ENCODE peak calls at places on chromosome 13, in seven cellular contexts. One of them, this sample, is unnamed.
A peak's percentile ranks its signal among the peaks of the same experiment; 100 is the strongest.

GRCh38 chr13:61988810-61989209 is 573.2 kb upstream of the PCDH20 start:
- DNase-seq in mesendoderm: no peak
- DNase-seq in neuronal stem cell: no peak
- DNase-seq in H1: no peak
- DNase-seq in H9: no peak
- DNase-seq in IMR-90: no peak
- DNase-seq in mesenchymal stem cell: no peak
- DNase-seq in this sample: no peak

GRCh38 chr13:67803118-67803517 is 573.0 kb upstream of the PCDH9 start:
- DNase-seq in mesenchymal stem cell: no peak
- DNase-seq in IMR-90: no peak
- DNase-seq in neuronal stem cell: no peak
- DNase-seq in H9: no peak
- DNase-seq in mesendoderm: no peak
- DNase-seq in H1: no peak
- DNase-seq in this sample: no peak

GRCh38 chr13:22271963-22272362 is 601.1 kb downstream of the FGF9 start:
- DNase-seq in H9: no peak
- DNase-seq in mesenchymal stem cell: no peak
- DNase-seq in H1: no peak
- DNase-seq in neuronal stem cell: no peak
- DNase-seq in mesendoderm: no peak
- DNase-seq in IMR-90: no peak
- DNase-seq in this sample: no peak

GRCh38 chr13:29594710-29595379 is 643 bp downstream of the SLC7A1 start:
- DNase-seq in mesenchymal stem cell: peak; percentile 74
- DNase-seq in H9: no peak
- DNase-seq in mesendoderm: peak; percentile 33
- DNase-seq in H1: no peak
- DNase-seq in neuronal stem cell: peak; percentile 29
- DNase-seq in IMR-90: peak; percentile 59
- DNase-seq in this sample: peak; percentile 83

GRCh38 chr13:78881054-78881453 is 222.1 kb upstream of the OBI1 start:
- DNase-seq in neuronal stem cell: no peak
- DNase-seq in H9: no peak
- DNase-seq in H1: no peak
- DNase-seq in mesendoderm: peak; percentile 86
- DNase-seq in IMR-90: no peak
- DNase-seq in mesenchymal stem cell: no peak
- DNase-seq in this sample: no peak

GRCh38 chr13:84400711-84401110 is 518.4 kb upstream of the SLITRK1 start:
- DNase-seq in mesenchymal stem cell: peak; percentile 18
- DNase-seq in neuronal stem cell: no peak
- DNase-seq in mesendoderm: no peak
- DNase-seq in H1: no peak
- DNase-seq in IMR-90: peak; percentile 82
- DNase-seq in H9: no peak
- DNase-seq in this sample: no peak

GRCh38 chr13:43831088-43831487 is 44.3 kb upstream of the ENOX1 start:
- DNase-seq in IMR-90: peak; percentile 61
- DNase-seq in H9: no peak
- DNase-seq in mesenchymal stem cell: peak; percentile 34
- DNase-seq in mesendoderm: no peak
- DNase-seq in neuronal stem cell: no peak
- DNase-seq in H1: no peak
- DNase-seq in this sample: peak; percentile 11

GRCh38 chr13:29402168-29402621 is 193.3 kb downstream of the SLC7A1 start:
- DNase-seq in mesenchymal stem cell: peak; percentile 47
- DNase-seq in H1: no peak
- DNase-seq in IMR-90: peak; percentile 44
- DNase-seq in H9: no peak
- DNase-seq in mesendoderm: no peak
- DNase-seq in neuronal stem cell: no peak
- DNase-seq in this sample: no peak

GRCh38 chr13:38970380-38971051 is 20.1 kb downstream of the STOML3 start:
- DNase-seq in IMR-90: no peak
- DNase-seq in neuronal stem cell: no peak
- DNase-seq in mesendoderm: peak; percentile 57
- DNase-seq in H9: no peak
- DNase-seq in mesenchymal stem cell: no peak
- DNase-seq in H1: no peak
- DNase-seq in this sample: no peak

GRCh38 chr13:46961719-46962118 is 64.9 kb upstream of the HTR2A start:
- DNase-seq in H1: no peak
- DNase-seq in neuronal stem cell: no peak
- DNase-seq in mesenchymal stem cell: peak; percentile 85
- DNase-seq in IMR-90: peak; percentile 89
- DNase-seq in mesendoderm: peak; percentile 15
- DNase-seq in H9: no peak
- DNase-seq in this sample: peak; percentile 37

DNA sequence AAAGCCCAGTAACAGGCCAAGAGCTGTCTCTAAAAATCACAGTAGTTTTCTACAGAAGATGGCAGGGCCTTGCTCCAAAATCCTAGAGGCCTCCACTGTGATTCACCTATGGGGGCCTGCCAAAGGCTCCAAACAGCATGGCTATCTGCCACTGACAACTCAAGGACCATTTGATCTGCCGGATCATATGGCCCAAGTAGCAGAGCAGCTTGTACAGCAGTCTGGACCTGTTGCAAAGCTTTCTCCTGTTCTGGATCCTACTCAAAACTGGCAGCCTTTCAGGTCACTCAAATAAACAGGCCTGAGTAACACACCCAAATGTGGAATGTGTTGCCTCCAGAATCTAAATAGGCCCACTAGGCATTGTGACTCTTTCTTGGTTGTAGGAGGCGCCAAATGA is 1049.3 kb downstream of the PCDH9 start:
- DNase-seq in mesendoderm: no peak
- DNase-seq in IMR-90: no peak
- DNase-seq in neuronal stem cell: no peak
- DNase-seq in H1: no peak
- DNase-seq in mesenchymal stem cell: no peak
- DNase-seq in H9: no peak
- DNase-seq in this sample: no peak
- H3K27ac ChIP-seq in mesendoderm: no peak overlapping the region
- H3K27ac ChIP-seq in IMR-90: no peak overlapping the region
- H3K27ac ChIP-seq in neuronal stem cell: no peak overlapping the region
- H3K27ac ChIP-seq in H1: no peak overlapping the region
- H3K27ac ChIP-seq in mesenchymal stem cell: no peak overlapping the region
- H3K27ac ChIP-seq in H9: no peak overlapping the region
- H3K27ac ChIP-seq in this sample: no peak overlapping the region

GRCh38 chr13:108315273-108315672 is 45.8 kb downstream of the TNFSF13B start:
- DNase-seq in H1: no peak
- DNase-seq in neuronal stem cell: no peak
- DNase-seq in H9: no peak
- DNase-seq in mesendoderm: peak; percentile 77
- DNase-seq in mesenchymal stem cell: no peak
- DNase-seq in IMR-90: no peak
- DNase-seq in this sample: peak; percentile 23

GRCh38 chr13:108315955-108316354 is 46.4 kb downstream of the TNFSF13B start:
- DNase-seq in neuronal stem cell: no peak
- DNase-seq in H9: no peak
- DNase-seq in mesendoderm: no peak
- DNase-seq in mesenchymal stem cell: no peak
- DNase-seq in H1: no peak
- DNase-seq in IMR-90: no peak
- DNase-seq in this sample: no peak

DNA sequence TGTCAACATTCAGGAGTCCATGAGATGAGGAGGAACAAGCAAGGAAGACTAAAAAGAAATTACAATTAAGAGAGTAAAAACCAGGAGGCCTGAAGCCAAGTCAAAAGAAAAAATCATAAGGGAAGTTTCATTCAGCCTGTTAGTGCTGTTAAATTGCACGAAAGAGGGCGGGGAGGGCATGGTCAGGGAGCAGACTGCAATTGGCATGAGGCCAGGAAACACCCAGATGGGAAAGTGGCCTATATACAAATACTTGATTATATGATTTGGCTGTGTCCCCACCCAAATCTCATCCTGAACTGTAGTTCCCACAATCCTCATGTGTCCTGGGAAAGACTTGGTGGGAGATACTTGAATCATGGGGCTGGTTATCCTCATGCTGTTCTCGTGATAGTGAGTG is 43.9 kb downstream of the TNFSF13B start:
- DNase-seq in H9: no peak
- DNase-seq in IMR-90: no peak
- DNase-seq in mesenchymal stem cell: no peak
- DNase-seq in neuronal stem cell: no peak
- DNase-seq in mesendoderm: no peak
- DNase-seq in H1: no peak
- DNase-seq in this sample: no peak
- H4K8ac ChIP-seq in H9: no peak overlapping the region
- H4K8ac ChIP-seq in IMR-90: no peak overlapping the region
- H4K8ac ChIP-seq in mesenchymal stem cell: no peak overlapping the region
- H4K8ac ChIP-seq in neuronal stem cell: no peak overlapping the region
- H4K8ac ChIP-seq in mesendoderm: no peak overlapping the region
- H4K8ac ChIP-seq in H1: no peak overlapping the region
- H4K8ac ChIP-seq in this sample: no peak overlapping the region

DNA sequence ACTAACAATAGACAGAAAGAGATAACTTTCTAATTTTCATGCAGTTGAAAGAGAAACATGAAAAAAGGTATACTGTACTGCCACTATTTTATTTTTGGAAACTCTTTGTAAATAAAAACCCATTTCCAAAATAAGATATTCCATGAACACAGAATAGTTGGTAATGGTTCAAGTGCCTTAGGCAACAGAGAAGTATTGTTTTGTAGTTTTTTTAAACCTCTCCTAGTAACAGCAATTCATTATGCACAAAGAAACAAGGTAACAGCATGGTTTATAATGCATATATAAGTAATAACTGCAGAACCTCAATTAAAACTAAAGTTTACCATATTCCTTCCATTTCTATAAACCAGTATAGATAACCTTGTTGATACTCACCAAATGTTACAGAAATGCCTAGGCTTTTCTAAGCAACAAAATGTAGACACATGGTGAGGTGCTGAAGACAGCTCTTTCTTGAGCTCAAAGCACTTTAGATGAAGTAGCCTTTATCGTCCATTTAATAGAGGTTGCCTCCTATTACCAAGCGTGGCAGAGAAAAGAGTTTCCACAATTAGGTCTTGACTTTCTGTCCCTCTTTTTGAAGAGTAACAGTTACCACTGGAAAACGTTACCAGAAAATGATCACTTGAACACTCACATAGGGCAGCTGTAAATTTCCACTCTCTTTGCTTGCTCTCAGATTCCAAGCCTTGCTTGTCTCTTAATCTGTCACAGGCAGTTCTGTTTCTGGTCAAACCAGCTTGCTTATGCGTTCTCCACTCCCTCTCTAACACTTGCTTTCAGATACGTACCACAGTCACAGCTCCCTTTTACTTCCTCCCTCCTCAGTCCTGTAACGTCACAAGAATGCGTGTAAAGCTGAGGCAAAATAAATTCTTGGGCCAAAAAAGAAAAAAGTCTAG is 42.9 kb downstream of the CAB39L start:
- DNase-seq in IMR-90: peak; percentile 87
- DNase-seq in neuronal stem cell: peak; percentile 14
- DNase-seq in mesendoderm: peak; percentile 59
- DNase-seq in mesenchymal stem cell: peak; percentile 93
- DNase-seq in H9: no peak
- DNase-seq in H1: no peak
- DNase-seq in this sample: peak; percentile 92
- H3K27ac ChIP-seq in IMR-90: peak overlapping the region; percentile 21
- H3K27ac ChIP-seq in neuronal stem cell: no peak overlapping the region
- H3K27ac ChIP-seq in mesendoderm: no peak overlapping the region
- H3K27ac ChIP-seq in mesenchymal stem cell: no peak overlapping the region
- H3K27ac ChIP-seq in H9: no peak overlapping the region
- H3K27ac ChIP-seq in H1: no peak overlapping the region
- H3K27ac ChIP-seq in this sample: peak overlapping the region; percentile 91

DNA sequence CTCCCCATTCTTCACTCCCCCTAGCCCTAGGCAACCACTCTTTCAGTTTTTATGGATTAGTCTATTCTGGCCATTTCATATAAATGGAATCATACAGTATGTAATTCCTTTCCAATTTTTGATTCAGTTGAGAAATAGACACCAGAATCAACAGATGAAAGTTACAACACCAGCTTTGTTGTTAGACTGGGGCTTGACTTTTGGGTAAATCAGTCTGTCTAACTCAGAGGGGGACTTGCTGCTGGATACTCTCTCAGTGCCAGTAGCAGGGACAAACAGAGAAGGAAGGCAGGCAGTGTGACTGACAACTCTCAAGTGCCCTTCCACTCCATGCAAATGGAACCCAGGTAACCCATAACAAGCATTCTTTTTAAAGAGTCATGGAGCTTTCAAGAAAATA is 40.7 kb downstream of the CDADC1 start:
- DNase-seq in mesenchymal stem cell: no peak
- DNase-seq in H9: no peak
- DNase-seq in IMR-90: no peak
- DNase-seq in mesendoderm: no peak
- DNase-seq in neuronal stem cell: no peak
- DNase-seq in H1: no peak
- DNase-seq in this sample: no peak
- H4K8ac ChIP-seq in mesenchymal stem cell: no peak overlapping the region
- H4K8ac ChIP-seq in H9: no peak overlapping the region
- H4K8ac ChIP-seq in IMR-90: no peak overlapping the region
- H4K8ac ChIP-seq in mesendoderm: no peak overlapping the region
- H4K8ac ChIP-seq in neuronal stem cell: no peak overlapping the region
- H4K8ac ChIP-seq in H1: no peak overlapping the region
- H4K8ac ChIP-seq in this sample: no peak overlapping the region

GRCh38 chr13:41019578-41020347 is 647 bp upstream of the ELF1 start:
- DNase-seq in H1: no peak
- DNase-seq in mesenchymal stem cell: no peak
- DNase-seq in IMR-90: no peak
- DNase-seq in neuronal stem cell: no peak
- DNase-seq in H9: no peak
- DNase-seq in mesendoderm: peak; percentile 45
- DNase-seq in this sample: no peak

GRCh38 chr13:41017153-41017552 is 2.0 kb downstream of the ELF1 start:
- DNase-seq in mesendoderm: no peak
- DNase-seq in mesenchymal stem cell: peak; percentile 34
- DNase-seq in H9: no peak
- DNase-seq in neuronal stem cell: no peak
- DNase-seq in IMR-90: no peak
- DNase-seq in H1: no peak
- DNase-seq in this sample: no peak

GRCh38 chr13:41017744-41018582 is 1.2 kb downstream of the ELF1 start:
- DNase-seq in H9: no peak
- DNase-seq in mesenchymal stem cell: peak; percentile 44
- DNase-seq in IMR-90: peak; percentile 19
- DNase-seq in mesendoderm: no peak
- DNase-seq in H1: no peak
- DNase-seq in neuronal stem cell: no peak
- DNase-seq in this sample: no peak

GRCh38 chr13:41018583-41018909 is 570 bp downstream of the ELF1 start:
- DNase-seq in H9: no peak
- DNase-seq in IMR-90: no peak
- DNase-seq in mesenchymal stem cell: no peak
- DNase-seq in neuronal stem cell: no peak
- DNase-seq in mesendoderm: no peak
- DNase-seq in H1: no peak
- DNase-seq in this sample: no peak

DNA sequence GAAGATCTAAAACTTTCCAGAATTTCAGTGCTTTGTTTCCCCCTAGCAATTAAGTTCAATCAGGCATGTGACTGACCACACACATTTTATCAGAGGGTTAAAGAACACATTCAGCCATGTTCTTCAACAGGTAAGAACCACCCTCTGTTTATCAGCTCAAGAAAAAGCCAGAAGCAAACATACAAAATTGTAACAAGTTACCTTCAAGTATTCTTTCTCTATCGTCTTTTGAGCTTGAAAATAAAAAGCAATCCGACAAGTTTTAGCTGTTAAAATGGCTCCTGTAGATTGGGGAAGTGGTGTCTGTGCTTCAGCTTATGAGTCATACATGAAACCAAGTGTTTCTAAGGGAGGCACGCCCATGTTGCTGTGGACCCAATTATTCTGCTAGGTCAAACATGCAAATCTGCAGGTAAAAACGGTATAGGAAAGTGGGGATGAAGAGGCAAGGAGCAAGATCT is at the start of gene ELF1:
- DNase-seq in mesenchymal stem cell: peak; percentile 74
- DNase-seq in IMR-90: peak; percentile 52
- DNase-seq in H9: no peak
- DNase-seq in H1: no peak
- DNase-seq in mesendoderm: peak; percentile 76
- DNase-seq in neuronal stem cell: no peak
- DNase-seq in this sample: peak; percentile 77
- H3K27ac ChIP-seq in mesenchymal stem cell: peak within 1 kb of the TSS; percentile 74
- H3K27ac ChIP-seq in IMR-90: no peak within 1 kb of the TSS
- H3K27ac ChIP-seq in H9: no peak within 1 kb of the TSS
- H3K27ac ChIP-seq in H1: no peak within 1 kb of the TSS
- H3K27ac ChIP-seq in mesendoderm: peak within 1 kb of the TSS; percentile 27
- H3K27ac ChIP-seq in neuronal stem cell: no peak within 1 kb of the TSS
- H3K27ac ChIP-seq in this sample: peak within 1 kb of the TSS; percentile 17